ENCODE peak calls at places on chromosomes 4 and X, in seven cellular contexts. E is GM12865; L is WERI-Rb-1; V is left ventricle myocardium inferior; X is cardiac muscle cell; M is choroid plexus epithelial cell; N is naive thymus-derived CD4-positive, alpha-beta T cell. B is an unnamed sample.
A peak's percentile ranks its signal among the peaks of the same experiment; 100 is the strongest.

GRCh38 chrX:137278825-137279224 is 245.0 kb upstream of the GPR101 start:
- DNase-seq in E (no peak), L (no peak), V (no peak), X (no peak), M (no peak), N (no peak), B (no peak)

GRCh38 chrX:131626681-131627296 is 82.9 kb downstream of the OR13H1 start:
- DNase-seq in E (no peak), L (no peak), V (no peak), X (peak; percentile 7), M (peak; percentile 0), N (no peak), B (no peak)

GRCh38 chr4:109472343-109472761 is 38.7 kb downstream of the SEC24B start:
- DNase-seq in E (no peak), L (no peak), V (no peak), X (peak; percentile 69), M (peak; percentile 75), N (no peak), B (no peak)

GRCh38 chr4:8001564-8002355 is 62.1 kb upstream of the AFAP1 start:
- DNase-seq in E (no peak), L (no peak), V (no peak), X (no peak), M (no peak), N (no peak), B (no peak)

GRCh38 chr4:155005395-155006087 is 202.9 kb upstream of the NPY2R start:
- DNase-seq in E (no peak), L (no peak), V (no peak), X (peak; percentile 82), M (peak; percentile 18), N (no peak), B (no peak)

GRCh38 chr4:138241281-138242075 is 671 bp downstream of the SLC7A11 start:
- DNase-seq in E (peak; percentile 33), L (no peak), V (no peak), X (peak; percentile 42), M (peak; percentile 46), N (no peak), B (no peak)

GRCh38 chr4:102687373-102687981 is 73.3 kb downstream of the MANBA start:
- DNase-seq in E (peak; percentile 90), L (no peak), V (no peak), X (no peak), M (peak; percentile 53), N (no peak), B (no peak)

GRCh38 chr4:1409806-1410425 is 3.7 kb upstream of the NKX1-1 start:
- DNase-seq in E (no peak), L (no peak), V (no peak), X (no peak), M (no peak), N (no peak), B (no peak)

GRCh38 chr4:69026974-69027373 is 69.3 kb upstream of the UGT2B7 start:
- DNase-seq in E (peak; percentile 52), L (no peak), V (no peak), X (no peak), M (no peak), N (no peak), B (no peak)

GRCh38 chr4:106529348-106530033 is 160.9 kb upstream of the GIMD1 start:
- DNase-seq in E (no peak), L (no peak), V (no peak), X (peak; percentile 9), M (peak; percentile 13), N (no peak), B (no peak)

GRCh38 chrX:71859637-71860036 is 51.0 kb upstream of the NHSL2 start:
- DNase-seq in E (peak; percentile 41), L (peak; percentile 44), V (no peak), X (peak; percentile 54), M (peak; percentile 49), N (peak; percentile 41), B (peak; percentile 55)

GRCh38 chr4:137394000-137394399 is 138.3 kb downstream of the PCDH18 start:
- DNase-seq in E (no peak), L (no peak), V (no peak), X (peak; percentile 70), M (peak; percentile 33), N (no peak), B (no peak)

GRCh38 chr4:169184236-169184635 is 86.5 kb downstream of the SH3RF1 start:
- DNase-seq in E (no peak), L (no peak), V (no peak), X (no peak), M (peak; percentile 54), N (no peak), B (no peak)

GRCh38 chr4:1766336-1767057 is 26.6 kb upstream of the FGFR3 start:
- DNase-seq in E (no peak), L (peak; percentile 56), V (no peak), X (no peak), M (no peak), N (no peak), B (no peak)

GRCh38 chrX:8868070-8868795 is 67.0 kb upstream of the FAM9A start:
- DNase-seq in E (no peak), L (no peak), V (no peak), X (peak; percentile 66), M (peak; percentile 82), N (no peak), B (no peak)

GRCh38 chrX:70026112-70026850 is 23.5 kb downstream of the AWAT2 start:
- DNase-seq in E (no peak), L (no peak), V (no peak), X (peak; percentile 60), M (no peak), N (no peak), B (no peak)

DNA sequence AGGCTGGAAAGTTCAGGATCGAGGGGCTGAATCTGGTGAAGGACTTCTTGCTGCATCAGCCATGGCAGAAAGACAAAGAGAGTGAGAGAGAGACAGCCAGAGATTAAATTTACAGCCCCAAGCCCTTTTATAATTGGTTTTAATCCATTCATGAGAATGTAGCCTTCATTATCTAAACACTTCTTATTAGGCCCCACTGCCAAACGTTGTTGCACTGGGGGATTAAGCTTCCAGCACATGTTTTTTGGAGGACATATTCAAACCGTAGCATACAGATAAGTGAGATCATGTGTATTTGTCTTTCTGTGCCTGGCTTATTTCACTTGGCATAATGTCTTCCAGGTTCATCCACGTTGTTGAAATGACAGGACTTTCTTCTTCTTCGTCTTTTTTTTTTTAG is 524.7 kb downstream of the SPRY1 start:
- DNase-seq in E (no peak), L (no peak), V (no peak), X (no peak), M (no peak), N (no peak), B (no peak)
- H3K4me3 ChIP-seq in E (no peak overlapping the region), L (no peak overlapping the region), V (no peak overlapping the region), X (no peak overlapping the region), M (no peak overlapping the region), N (no peak overlapping the region), B (no peak overlapping the region)

DNA sequence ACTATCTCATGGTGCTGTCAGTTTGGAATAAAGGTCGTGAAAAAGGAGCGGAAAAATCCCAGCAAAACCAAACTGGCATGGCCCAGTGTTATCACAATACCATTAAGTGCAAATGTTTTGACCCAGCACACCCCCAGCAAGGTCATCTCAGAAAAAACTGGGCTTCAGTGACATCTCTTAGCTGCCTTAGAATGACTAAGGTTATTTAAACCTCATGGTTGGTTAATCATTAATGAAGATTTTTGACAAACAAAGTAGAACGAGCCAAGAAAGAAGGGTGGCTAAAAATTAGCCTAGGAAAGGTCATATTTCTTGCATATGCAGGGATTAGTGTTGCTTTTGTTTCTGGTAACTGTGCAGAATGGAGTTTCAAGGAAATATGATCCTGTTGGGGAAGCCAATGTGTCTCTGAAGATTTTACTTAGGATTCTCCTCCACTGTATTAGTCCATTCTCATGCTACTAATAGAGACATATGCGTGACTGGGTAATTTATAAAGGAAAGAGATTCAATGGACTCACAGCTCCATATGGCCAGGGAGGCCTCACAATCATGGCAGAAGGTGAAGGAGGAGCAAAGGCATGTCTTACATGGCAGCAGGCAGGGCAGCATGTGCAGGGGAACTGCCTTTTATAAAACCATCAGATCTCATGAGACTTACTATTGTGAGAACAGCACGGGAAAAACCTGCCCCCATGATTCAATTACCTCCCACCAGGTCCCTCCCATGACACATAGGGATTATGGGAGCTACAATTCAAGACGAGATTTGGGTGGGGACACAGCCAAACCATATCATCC is 83.5 kb downstream of the CHRNA9 start:
- DNase-seq in E (no peak), L (no peak), V (no peak), X (no peak), M (no peak), N (no peak), B (no peak)
- H3K4me3 ChIP-seq in E (no peak overlapping the region), L (no peak overlapping the region), V (no peak overlapping the region), X (no peak overlapping the region), M (no peak overlapping the region), N (no peak overlapping the region), B (no peak overlapping the region)

DNA sequence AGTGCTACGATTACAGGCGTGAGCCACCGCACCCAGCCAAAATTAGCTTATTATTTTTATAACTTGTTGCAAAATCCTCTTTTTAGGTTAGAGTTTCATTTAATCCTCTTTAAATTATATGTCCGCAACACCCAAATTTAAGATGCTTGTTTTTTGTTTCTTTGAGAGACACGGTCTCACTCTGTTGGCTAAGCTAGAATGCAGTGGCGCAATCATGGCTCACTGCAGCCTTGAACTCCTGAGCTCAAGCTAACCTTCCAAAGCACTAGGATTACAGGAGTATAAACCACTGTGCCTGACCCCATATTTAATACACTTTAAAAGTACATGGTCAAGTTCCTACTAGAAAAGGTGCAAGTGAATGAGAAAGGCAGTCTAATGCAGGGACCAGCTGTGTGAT is 2.2 kb downstream of the RBBP7 start:
- DNase-seq in E (no peak), L (no peak), V (no peak), X (no peak), M (no peak), N (no peak), B (no peak)
- H3K4me3 ChIP-seq in E (no peak overlapping the region), L (no peak overlapping the region), V (no peak overlapping the region), X (no peak overlapping the region), M (no peak overlapping the region), N (no peak overlapping the region), B (no peak overlapping the region)

GRCh38 chrX:133935096-133935495 is 50.3 kb downstream of the GPC3 start:
- DNase-seq in E (no peak), L (no peak), V (no peak), X (no peak), M (no peak), N (no peak), B (no peak)
- H3K4me3 ChIP-seq in E (no peak overlapping the region), L (no peak overlapping the region), V (no peak overlapping the region), X (no peak overlapping the region), M (no peak overlapping the region), N (no peak overlapping the region), B (no peak overlapping the region)